ENCODE peak calls at places on chromosomes 6 and 20, in six cellular contexts. One of them, this sample, is unnamed.

GRCh38 chr20:22681591-22682248 is 97.3 kb upstream of the FOXA2 start:
- DNase-seq in AG09309: no peak
- DNase-seq in esophagus muscularis mucosa: peak
- DNase-seq in stimulated activated CD4-positive, alpha-beta T cell treated with anti-CD3 and anti-CD28 coated beads, Interleukin-4, amount 100 ng/mL, for 4 hours: no peak
- DNase-seq in GM19239: no peak
- DNase-seq in NCI-H69: peak
- DNase-seq in this sample: no peak

GRCh38 chr6:168129292-168130167 is 50.5 kb upstream of the FRMD1 start:
- DNase-seq in NCI-H69: no peak
- DNase-seq in AG09309: no peak
- DNase-seq in GM19239: no peak
- DNase-seq in stimulated activated CD4-positive, alpha-beta T cell treated with anti-CD3 and anti-CD28 coated beads, Interleukin-4, amount 100 ng/mL, for 4 hours: no peak
- DNase-seq in esophagus muscularis mucosa: peak
- DNase-seq in this sample: no peak

GRCh38 chr6:116012471-116012949 is 48.2 kb downstream of the FRK start:
- DNase-seq in NCI-H69: peak
- DNase-seq in esophagus muscularis mucosa: no peak
- DNase-seq in stimulated activated CD4-positive, alpha-beta T cell treated with anti-CD3 and anti-CD28 coated beads, Interleukin-4, amount 100 ng/mL, for 4 hours: no peak
- DNase-seq in AG09309: no peak
- DNase-seq in GM19239: no peak
- DNase-seq in this sample: no peak

GRCh38 chr6:55659304-55659703 is 80.3 kb upstream of the HMGCLL1 start:
- DNase-seq in esophagus muscularis mucosa: no peak
- DNase-seq in AG09309: no peak
- DNase-seq in NCI-H69: peak
- DNase-seq in GM19239: no peak
- DNase-seq in stimulated activated CD4-positive, alpha-beta T cell treated with anti-CD3 and anti-CD28 coated beads, Interleukin-4, amount 100 ng/mL, for 4 hours: no peak
- DNase-seq in this sample: no peak

GRCh38 chr6:13454286-13455221 is 32.8 kb downstream of the GFOD1 start:
- DNase-seq in stimulated activated CD4-positive, alpha-beta T cell treated with anti-CD3 and anti-CD28 coated beads, Interleukin-4, amount 100 ng/mL, for 4 hours: peak
- DNase-seq in GM19239: no peak
- DNase-seq in NCI-H69: peak
- DNase-seq in esophagus muscularis mucosa: no peak
- DNase-seq in AG09309: no peak
- DNase-seq in this sample: peak

GRCh38 chr20:44641305-44641704 is 10.2 kb downstream of the ADA start:
- DNase-seq in esophagus muscularis mucosa: no peak
- DNase-seq in AG09309: no peak
- DNase-seq in stimulated activated CD4-positive, alpha-beta T cell treated with anti-CD3 and anti-CD28 coated beads, Interleukin-4, amount 100 ng/mL, for 4 hours: no peak
- DNase-seq in GM19239: no peak
- DNase-seq in NCI-H69: no peak
- DNase-seq in this sample: no peak

GRCh38 chr6:38054526-38054925 is 235.0 kb downstream of the ZFAND3 start:
- DNase-seq in stimulated activated CD4-positive, alpha-beta T cell treated with anti-CD3 and anti-CD28 coated beads, Interleukin-4, amount 100 ng/mL, for 4 hours: no peak
- DNase-seq in AG09309: no peak
- DNase-seq in esophagus muscularis mucosa: no peak
- DNase-seq in GM19239: no peak
- DNase-seq in NCI-H69: no peak
- DNase-seq in this sample: no peak

GRCh38 chr6:71239694-71240093 is 48.9 kb upstream of the OGFRL1 start:
- DNase-seq in GM19239: no peak
- DNase-seq in esophagus muscularis mucosa: no peak
- DNase-seq in stimulated activated CD4-positive, alpha-beta T cell treated with anti-CD3 and anti-CD28 coated beads, Interleukin-4, amount 100 ng/mL, for 4 hours: no peak
- DNase-seq in NCI-H69: peak
- DNase-seq in AG09309: no peak
- DNase-seq in this sample: no peak

GRCh38 chr6:45896783-45897441 is 118.7 kb downstream of the CLIC5 start:
- DNase-seq in NCI-H69: no peak
- DNase-seq in GM19239: no peak
- DNase-seq in AG09309: peak
- DNase-seq in stimulated activated CD4-positive, alpha-beta T cell treated with anti-CD3 and anti-CD28 coated beads, Interleukin-4, amount 100 ng/mL, for 4 hours: no peak
- DNase-seq in esophagus muscularis mucosa: peak
- DNase-seq in this sample: peak